ENCODE peak calls at places on chromosomes 16 and 17, in four cellular contexts. V is endothelial cell of umbilical vein, O is HFFc6, H is esophagus squamous epithelium. F is an unnamed sample.

GRCh38 chr16:57643166-57643813 is 14.9 kb downstream of the ADGRG1 start:
- DNase-seq in O (peak), V (peak), H (no peak), F (no peak)

GRCh38 chr16:56136256-56136655 is 55.0 kb upstream of the GNAO1 start:
- DNase-seq in H (no peak), O (no peak), V (no peak), F (no peak)

GRCh38 chr16:54602666-54603065 is 316.1 kb upstream of the IRX3 start:
- DNase-seq in H (no peak), V (no peak), O (no peak), F (no peak)

GRCh38 chr16:14307623-14308356 is 236.7 kb downstream of the MRTFB start:
- DNase-seq in H (no peak), O (no peak), V (no peak), F (no peak)

GRCh38 chr16:66677179-66677578 is 19.4 kb downstream of the CMTM4 start:
- DNase-seq in H (no peak), V (no peak), O (no peak), F (no peak)

GRCh38 chr17:7886227-7887037 is 2.2 kb upstream of the CHD3 start:
- DNase-seq in O (no peak), V (peak), H (no peak), F (peak)

GRCh38 chr16:35631261-35631945 is 2172.0 kb downstream of the TP53TG3F start:
- DNase-seq in H (no peak), V (no peak), O (no peak), F (no peak)

GRCh38 chr16:69351309-69352027 is at the start of gene TMED6:
- DNase-seq in H (no peak), V (no peak), O (no peak), F (no peak)

GRCh38 chr16:88785106-88785924 is at the start of gene PIEZO1:
- DNase-seq in V (peak), H (no peak), O (peak), F (peak)

GRCh38 chr16:11679250-11679649 is 11.0 kb downstream of the SNN start:
- DNase-seq in H (no peak), O (no peak), V (no peak), F (no peak)

GRCh38 chr16:89187337-89188063 is 12.8 kb downstream of the SLC22A31 start:
- DNase-seq in O (peak), H (no peak), V (no peak), F (peak)

GRCh38 chr16:64951193-64951592 is 170.7 kb downstream of the CDH11 start:
- DNase-seq in V (no peak), O (no peak), H (no peak), F (no peak)

GRCh38 chr16:57871457-57871856 is 69.2 kb upstream of the KIFC3 start:
- DNase-seq in V (peak), O (peak), H (no peak), F (peak)

GRCh38 chr17:55437165-55437605 is 15.6 kb upstream of the MMD start:
- DNase-seq in V (no peak), O (no peak), H (no peak), F (peak)

GRCh38 chr16:25996052-25996451 is 304.3 kb downstream of the HS3ST4 start:
- DNase-seq in H (no peak), O (no peak), V (no peak), F (peak)

GRCh38 chr17:13016881-13017622 is 775 bp downstream of the ELAC2 start:
- DNase-seq in H (no peak), V (no peak), O (peak), F (no peak)

GRCh38 chr17:77610980-77611641 is 347.4 kb upstream of the TNRC6C start:
- DNase-seq in V (no peak), H (no peak), O (no peak), F (no peak)

GRCh38 chr17:75626496-75627038 is 6.7 kb upstream of the SMIM5 start:
- DNase-seq in O (no peak), V (no peak), H (no peak), F (no peak)

GRCh38 chr17:75627094-75627493 is 6.1 kb upstream of the SMIM5 start:
- DNase-seq in H (no peak), O (no peak), V (no peak), F (no peak)

GRCh38 chr17:75624714-75625345 is 8.4 kb upstream of the SMIM5 start:
- DNase-seq in O (no peak), H (no peak), V (no peak), F (no peak)

GRCh38 chr17:75624021-75624420 is 9.2 kb upstream of the SMIM5 start:
- DNase-seq in H (no peak), O (no peak), V (no peak), F (no peak)

DNA sequence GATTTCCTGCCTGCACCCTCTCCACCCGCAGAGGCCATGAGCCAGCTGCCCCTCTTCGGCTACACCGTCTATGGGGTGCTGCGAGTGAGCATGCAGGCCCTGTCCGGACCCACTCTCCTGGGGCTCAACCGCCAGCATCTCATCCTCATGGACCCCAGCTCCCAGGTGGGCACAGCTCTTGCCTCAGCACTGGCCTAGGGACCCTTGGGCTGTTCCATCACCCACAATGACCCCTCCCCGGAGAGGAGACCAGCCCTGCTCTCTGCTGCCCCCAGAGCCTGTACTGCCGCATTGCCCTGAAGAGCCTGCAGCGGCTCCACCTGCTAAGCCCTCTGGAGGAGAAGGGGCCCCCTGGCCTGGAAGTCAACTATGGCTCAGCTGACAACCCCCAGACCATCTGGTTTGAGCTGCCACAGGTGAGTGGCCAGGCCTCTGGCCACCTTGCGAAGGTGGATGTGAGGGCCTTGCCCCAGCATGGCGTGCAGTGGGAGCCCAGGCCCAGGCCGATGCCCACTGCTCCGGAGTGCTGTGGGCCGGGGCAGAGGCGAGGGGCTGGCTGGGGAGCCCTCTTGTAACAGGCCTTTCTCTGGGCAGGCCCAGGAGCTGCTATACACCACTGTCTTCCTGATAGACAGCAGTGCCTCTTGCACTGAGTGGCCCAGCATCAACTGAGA is 7.3 kb upstream of the SMIM5 start:
- DNase-seq in O (no peak), H (no peak), V (peak), F (peak)
- TF ChIP-seq CTCF in O (peak), H (peak), V (peak), F (peak)

DNA sequence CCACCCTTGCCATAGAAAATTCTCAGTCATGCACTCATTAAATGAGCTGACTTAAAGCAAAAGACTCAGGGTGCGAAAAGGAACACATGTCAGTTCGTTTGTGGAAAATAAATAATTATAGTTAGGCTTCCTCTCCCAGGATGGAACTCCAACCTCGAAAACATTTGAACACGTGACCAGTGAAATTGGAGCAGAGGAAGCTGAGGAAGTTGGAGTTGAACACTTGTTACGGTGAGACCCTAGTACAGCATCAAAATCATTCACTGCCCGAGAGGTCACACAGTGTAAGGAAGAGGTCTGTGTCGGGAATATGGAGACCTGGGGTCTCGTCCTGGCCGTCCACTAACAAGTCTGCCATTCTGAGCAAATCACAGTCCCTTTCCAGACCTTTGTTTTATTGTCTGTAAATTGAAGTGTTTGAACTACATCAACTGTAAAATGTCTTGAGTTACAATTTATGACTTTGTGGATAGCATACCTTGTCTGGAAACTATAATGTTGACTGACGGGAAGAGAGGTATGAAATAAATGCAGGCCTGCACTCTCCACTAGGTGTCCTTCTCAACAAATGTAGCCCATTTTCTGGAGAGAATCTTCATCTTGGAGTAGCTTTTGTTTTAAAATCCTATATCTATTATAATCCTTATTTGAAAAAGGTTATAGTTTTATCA is 7.7 kb downstream of the PSMD7 start:
- DNase-seq in O (no peak), V (no peak), H (no peak), F (peak)
- TF ChIP-seq CTCF in O (peak), V (peak), H (no peak), F (peak)

GRCh38 chr17:42623732-42624596 is 14.5 kb downstream of the TUBG1 start:
- DNase-seq in V (peak), H (no peak), O (no peak), F (no peak)

GRCh38 chr17:42613699-42614295 is 4.3 kb downstream of the TUBG1 start:
- DNase-seq in H (no peak), O (no peak), V (no peak), F (no peak)

GRCh38 chr17:42617956-42618431 is 8.5 kb downstream of the TUBG1 start:
- DNase-seq in V (no peak), H (no peak), O (no peak), F (no peak)

GRCh38 chr17:42618442-42619150 is 9.1 kb downstream of the TUBG1 start:
- DNase-seq in H (no peak), V (no peak), O (peak), F (peak)
- TF ChIP-seq CTCF in H (peak), V (no peak), O (peak), F (no peak)

GRCh38 chr17:47789611-47790520 is 31.7 kb downstream of the OSBPL7 start:
- DNase-seq in O (peak), H (no peak), V (peak), F (peak)
- TF ChIP-seq CTCF in O (peak), H (peak), V (peak), F (peak)

GRCh38 chr16:2852731-2853507 is 5.1 kb downstream of the PRSS22 start:
- DNase-seq in O (no peak), V (no peak), H (no peak), F (no peak)

GRCh38 chr16:2855536-2855935 is 2.4 kb downstream of the PRSS22 start:
- DNase-seq in V (no peak), O (no peak), H (no peak), F (no peak)

GRCh38 chr16:2856061-2856670 is 1.8 kb downstream of the PRSS22 start:
- DNase-seq in V (no peak), O (no peak), H (no peak), F (no peak)

GRCh38 chr16:2853531-2854073 is 4.4 kb downstream of the PRSS22 start:
- DNase-seq in H (no peak), O (no peak), V (no peak), F (no peak)

GRCh38 chr16:2854700-2855309 is 3.2 kb downstream of the PRSS22 start:
- DNase-seq in V (no peak), O (no peak), H (no peak), F (no peak)
- TF ChIP-seq CTCF in V (peak), O (peak), H (peak), F (peak)

GRCh38 chr17:2033128-2033527 is 3.2 kb downstream of the DPH1 start:
- DNase-seq in O (peak), V (no peak), H (no peak), F (no peak)

GRCh38 chr17:2029911-2030778 is at the start of gene DPH1:
- DNase-seq in V (peak), H (peak), O (peak), F (peak)

GRCh38 chr17:2028234-2028614 is 1.7 kb upstream of the DPH1 start:
- DNase-seq in V (no peak), H (no peak), O (no peak), F (peak)

GRCh38 chr17:2028737-2029136 is 1.2 kb upstream of the DPH1 start:
- DNase-seq in H (no peak), V (no peak), O (no peak), F (peak)

GRCh38 chr17:2030779-2031163 is 818 bp downstream of the DPH1 start:
- DNase-seq in H (no peak), V (no peak), O (no peak), F (no peak)
- TF ChIP-seq CTCF in H (no peak), V (peak), O (peak), F (peak)

F was measured in A673.